ENCODE peak calls at places on chromosome 11, in ten cellular contexts. C, Y, Z, N, J, F, E, R, G and U are unnamed samples.

GRCh38 chr11:725624-726202 is 19.7 kb downstream of the EPS8L2 start:
- DNase-seq in C (no peak), Y (peak; percentile 28), Z (no peak), N (no peak), J (no peak), F (no peak), E (no peak), R (no peak), G (peak; percentile 46), U (peak; percentile 30)

GRCh38 chr11:87097582-87097981 is 59.8 kb downstream of the TMEM135 start:
- DNase-seq in C (peak; percentile 41), Y (peak; percentile 32), Z (no peak), N (no peak), J (peak; percentile 87), F (no peak), E (peak; percentile 69), R (peak; percentile 85), G (no peak), U (no peak)

GRCh38 chr11:27456140-27456801 is 16.3 kb downstream of the LGR4 start:
- DNase-seq in C (no peak), Y (no peak), Z (no peak), N (no peak), J (no peak), F (peak; percentile 74), E (peak; percentile 45), R (no peak), G (no peak), U (no peak)

GRCh38 chr11:16997624-16998023 is 16.6 kb downstream of the PLEKHA7 start:
- DNase-seq in C (no peak), Y (no peak), Z (no peak), N (no peak), J (no peak), F (no peak), E (no peak), R (no peak), G (no peak), U (no peak)

GRCh38 chr11:83611616-83612015 is 325.4 kb upstream of the CCDC90B start:
- DNase-seq in C (no peak), Y (no peak), Z (no peak), N (no peak), J (no peak), F (no peak), E (no peak), R (no peak), G (no peak), U (no peak)

GRCh38 chr11:47616726-47617416 is 22.7 kb upstream of the C1QTNF4 start:
- DNase-seq in C (peak; percentile 53), Y (peak; percentile 43), Z (no peak), N (peak; percentile 41), J (peak; percentile 57), F (no peak), E (peak; percentile 94), R (peak; percentile 75), G (no peak), U (no peak)

GRCh38 chr11:115716577-115717214 is 212.5 kb upstream of the CADM1 start:
- DNase-seq in C (no peak), Y (no peak), Z (no peak), N (no peak), J (no peak), F (no peak), E (no peak), R (no peak), G (no peak), U (peak; percentile 24)

GRCh38 chr11:88315981-88316441 is 21.5 kb downstream of the CTSC start:
- DNase-seq in C (no peak), Y (no peak), Z (no peak), N (no peak), J (no peak), F (no peak), E (no peak), R (no peak), G (no peak), U (no peak)

GRCh38 chr11:93330446-93330984 is at the start of gene DEUP1:
- DNase-seq in C (peak; percentile 4), Y (peak; percentile 11), Z (no peak), N (peak; percentile 72), J (peak; percentile 71), F (no peak), E (peak; percentile 4), R (peak; percentile 70), G (peak; percentile 56), U (peak; percentile 80)

GRCh38 chr11:11237433-11237832 is 115.6 kb downstream of the CSNK2A3 start:
- DNase-seq in C (no peak), Y (no peak), Z (no peak), N (no peak), J (no peak), F (no peak), E (no peak), R (no peak), G (no peak), U (no peak)

GRCh38 chr11:62061356-62062222 is 62.2 kb upstream of the INCENP start:
- DNase-seq in C (peak; percentile 6), Y (no peak), Z (no peak), N (no peak), J (no peak), F (no peak), E (no peak), R (no peak), G (no peak), U (no peak)

GRCh38 chr11:1281974-1282365 is 27.5 kb downstream of the TOLLIP start:
- DNase-seq in C (no peak), Y (no peak), Z (no peak), N (no peak), J (no peak), F (no peak), E (peak; percentile 33), R (no peak), G (no peak), U (no peak)

GRCh38 chr11:89613916-89614315 is 96.2 kb upstream of the TRIM77 start:
- DNase-seq in C (no peak), Y (no peak), Z (no peak), N (no peak), J (no peak), F (no peak), E (no peak), R (no peak), G (no peak), U (no peak)

GRCh38 chr11:59142530-59143507 is at the start of gene FAM111A:
- DNase-seq in C (peak; percentile 94), Y (peak; percentile 88), Z (peak; percentile 90), N (peak; percentile 94), J (peak; percentile 92), F (peak; percentile 82), E (peak; percentile 92), R (peak; percentile 75), G (peak; percentile 85), U (peak; percentile 67)
- TF ChIP-seq CTCF in C (peak; percentile 43), Y (peak; percentile 55), Z (no peak), N (peak; percentile 23), J (peak; percentile 75), F (peak; percentile 43), E (peak; percentile 54), R (peak; percentile 43), G (peak; percentile 17), U (peak; percentile 49)

DNA sequence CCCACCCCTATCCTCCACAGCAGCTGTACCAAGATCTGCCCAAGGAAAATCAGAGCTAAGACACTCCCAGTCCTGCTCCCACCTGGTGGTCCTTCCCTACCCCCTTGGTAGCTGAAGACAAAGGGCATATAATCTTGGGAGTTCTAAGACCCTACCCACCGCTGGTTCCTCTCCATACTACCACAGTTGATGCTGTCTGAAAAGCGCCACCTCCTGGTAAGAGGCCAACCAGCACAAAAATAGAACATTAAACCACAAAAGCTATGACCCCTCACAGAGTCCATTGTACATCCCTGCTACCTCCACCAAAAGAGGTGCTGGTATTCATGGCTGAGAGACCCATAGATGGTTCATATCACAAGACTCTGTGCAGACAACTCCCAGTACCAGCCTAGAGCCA is 161.5 kb upstream of the ARHGAP42 start:
- DNase-seq in C (peak; percentile 10), Y (no peak), Z (no peak), N (no peak), J (peak; percentile 35), F (no peak), E (peak; percentile 21), R (no peak), G (no peak), U (no peak)
- TF ChIP-seq CTCF in C (peak; percentile 41), Y (peak; percentile 10), Z (no peak), N (no peak), J (peak; percentile 19), F (peak; percentile 26), E (peak; percentile 63), R (no peak), G (no peak), U (peak; percentile 19)

DNA sequence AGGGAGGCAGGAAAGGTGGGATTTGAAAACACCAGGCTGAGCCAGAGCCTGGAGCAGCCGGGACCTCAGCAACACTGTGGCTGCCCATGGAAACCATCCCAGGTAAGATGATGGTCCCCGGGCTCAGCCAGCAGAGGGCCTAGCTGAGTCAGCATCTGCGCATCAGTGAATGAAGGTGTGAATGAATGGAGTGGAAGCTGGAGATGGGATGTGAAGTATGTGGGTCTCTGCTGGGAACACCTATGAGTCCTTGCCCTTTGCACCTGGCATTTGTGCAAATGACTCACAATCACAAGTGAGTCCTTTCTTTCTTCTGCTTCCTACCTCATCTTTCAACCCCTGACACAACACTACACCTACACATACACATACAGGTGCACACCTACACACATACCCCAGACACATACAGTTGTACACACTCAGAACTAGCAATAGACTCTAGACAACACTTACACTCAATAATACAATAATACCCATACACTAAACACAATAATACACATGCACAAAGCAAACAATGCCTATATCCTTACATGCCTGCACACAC is 62.8 kb upstream of the PRDM11 start:
- DNase-seq in C (no peak), Y (no peak), Z (no peak), N (no peak), J (peak; percentile 51), F (no peak), E (no peak), R (peak; percentile 29), G (no peak), U (no peak)
- TF ChIP-seq CTCF in C (peak; percentile 35), Y (peak; percentile 37), Z (no peak), N (no peak), J (peak; percentile 75), F (peak; percentile 48), E (peak; percentile 67), R (peak; percentile 61), G (no peak), U (peak; percentile 55)

GRCh38 chr11:8531312-8531711 is 62.7 kb downstream of the STK33 start:
- DNase-seq in C (no peak), Y (no peak), Z (no peak), N (no peak), J (no peak), F (no peak), E (no peak), R (peak; percentile 43), G (no peak), U (no peak)

GRCh38 chr11:8527939-8528338 is 66.1 kb downstream of the STK33 start:
- DNase-seq in C (no peak), Y (no peak), Z (no peak), N (no peak), J (no peak), F (no peak), E (peak; percentile 21), R (peak; percentile 5), G (no peak), U (no peak)

GRCh38 chr11:8532475-8532874 is 61.6 kb downstream of the STK33 start:
- DNase-seq in C (peak; percentile 63), Y (no peak), Z (no peak), N (no peak), J (no peak), F (no peak), E (no peak), R (no peak), G (no peak), U (no peak)

GRCh38 chr11:8531982-8532381 is 62.0 kb downstream of the STK33 start:
- DNase-seq in C (peak; percentile 42), Y (no peak), Z (no peak), N (no peak), J (no peak), F (no peak), E (no peak), R (no peak), G (no peak), U (no peak)

GRCh38 chr11:8533332-8533731 is 60.7 kb downstream of the STK33 start:
- DNase-seq in C (peak; percentile 78), Y (no peak), Z (no peak), N (no peak), J (no peak), F (no peak), E (no peak), R (no peak), G (no peak), U (no peak)
- TF ChIP-seq CTCF in C (peak; percentile 11), Y (no peak), Z (no peak), N (no peak), J (no peak), F (peak; percentile 7), E (no peak), R (no peak), G (no peak), U (no peak)